ENCODE peak calls at places on chromosomes 5 and 9, in four cellular contexts. V is HCT116, S is kidney epithelial cell, D is GM12878. H is an unnamed sample.

GRCh38 chr9:10538073-10538472 is 74.7 kb downstream of the PTPRD start:
- DNase-seq in V (no peak), S (no peak), D (no peak), H (no peak)

GRCh38 chr5:76679231-76679630 is 36.7 kb upstream of the F2R start:
- DNase-seq in V (no peak), S (no peak), D (no peak), H (no peak)

GRCh38 chr9:88197781-88198345 is 59.6 kb upstream of the SPATA31C2 start:
- DNase-seq in V (no peak), S (no peak), D (no peak), H (no peak)

GRCh38 chr5:35920890-35921289 is 17.5 kb downstream of the CAPSL start:
- DNase-seq in V (no peak), S (no peak), D (no peak), H (no peak)

GRCh38 chr5:175746851-175747250 is 89.0 kb downstream of the HRH2 start:
- DNase-seq in V (peak), S (no peak), D (no peak), H (no peak)

GRCh38 chr9:14573319-14573718 is 119.9 kb downstream of the ZDHHC21 start:
- DNase-seq in V (no peak), S (no peak), D (no peak), H (no peak)

GRCh38 chr5:154112255-154112654 is 73.5 kb downstream of the MFAP3 start:
- DNase-seq in V (no peak), S (no peak), D (no peak), H (no peak)

GRCh38 chr5:4873656-4874055 is 266.5 kb upstream of the ADAMTS16 start:
- DNase-seq in V (no peak), S (peak), D (no peak), H (no peak)

GRCh38 chr5:58887721-58888409 is 305.0 kb downstream of the RAB3C start:
- DNase-seq in V (no peak), S (no peak), D (no peak), H (no peak)

GRCh38 chr5:960551-960950 is 48.1 kb upstream of the NKD2 start:
- DNase-seq in V (no peak), S (no peak), D (no peak), H (no peak)

GRCh38 chr9:136626066-136626725 is 36.5 kb upstream of the EGFL7 start:
- DNase-seq in V (no peak), S (no peak), D (no peak), H (peak)

GRCh38 chr5:93151896-93152295 is 429.1 kb downstream of the NR2F1-AS1 start:
- DNase-seq in V (no peak), S (no peak), D (no peak), H (no peak)

GRCh38 chr9:26292943-26293342 is 599.7 kb downstream of the CAAP1 start:
- DNase-seq in V (no peak), S (peak), D (no peak), H (no peak)

GRCh38 chr5:78618303-78618702 is 30.3 kb downstream of the LHFPL2 start:
- DNase-seq in V (no peak), S (no peak), D (no peak), H (no peak)

GRCh38 chr5:112848116-112848811 is 12.8 kb upstream of the SRP19 start:
- DNase-seq in V (peak), S (peak), D (peak), H (no peak)

GRCh38 chr5:74919487-74919886 is 53.3 kb upstream of the FAM169A start:
- DNase-seq in V (peak), S (no peak), D (no peak), H (no peak)

GRCh38 chr5:56126487-56127179 is 106.5 kb downstream of the ANKRD55 start:
- DNase-seq in V (no peak), S (no peak), D (no peak), H (no peak)

GRCh38 chr5:142363619-142363963 is 38.8 kb upstream of the SPRY4 start:
- DNase-seq in V (no peak), S (no peak), D (no peak), H (no peak)

GRCh38 chr5:76337949-76338589 is 65.0 kb upstream of the IQGAP2 start:
- DNase-seq in V (peak), S (peak), D (peak), H (peak)

GRCh38 chr9:121369595-121370265 is at the start of gene STOM:
- DNase-seq in V (no peak), S (no peak), D (no peak), H (peak)

GRCh38 chr5:126097881-126098280 is 325.3 kb upstream of the GRAMD2B start:
- DNase-seq in V (no peak), S (no peak), D (no peak), H (no peak)

GRCh38 chr5:165620394-165620793 is 2115.0 kb downstream of the MAT2B start:
- DNase-seq in V (no peak), S (no peak), D (no peak), H (no peak)

GRCh38 chr5:168991991-168992390 is 308.9 kb downstream of the SLIT3 start:
- DNase-seq in V (no peak), S (no peak), D (no peak), H (no peak)

GRCh38 chr9:87711857-87712800 is 13.8 kb upstream of the CTSL start:
- DNase-seq in V (no peak), S (peak), D (no peak), H (no peak)

GRCh38 chr5:12330993-12331588 is 426.8 kb upstream of the CTNND2 start:
- DNase-seq in V (no peak), S (no peak), D (no peak), H (no peak)

GRCh38 chr9:105438136-105438839 is 9.5 kb upstream of the FSD1L start:
- DNase-seq in V (no peak), S (peak), D (no peak), H (no peak)

GRCh38 chr5:9239071-9239470 is 306.8 kb downstream of the SEMA5A start:
- DNase-seq in V (no peak), S (no peak), D (no peak), H (no peak)

DNA sequence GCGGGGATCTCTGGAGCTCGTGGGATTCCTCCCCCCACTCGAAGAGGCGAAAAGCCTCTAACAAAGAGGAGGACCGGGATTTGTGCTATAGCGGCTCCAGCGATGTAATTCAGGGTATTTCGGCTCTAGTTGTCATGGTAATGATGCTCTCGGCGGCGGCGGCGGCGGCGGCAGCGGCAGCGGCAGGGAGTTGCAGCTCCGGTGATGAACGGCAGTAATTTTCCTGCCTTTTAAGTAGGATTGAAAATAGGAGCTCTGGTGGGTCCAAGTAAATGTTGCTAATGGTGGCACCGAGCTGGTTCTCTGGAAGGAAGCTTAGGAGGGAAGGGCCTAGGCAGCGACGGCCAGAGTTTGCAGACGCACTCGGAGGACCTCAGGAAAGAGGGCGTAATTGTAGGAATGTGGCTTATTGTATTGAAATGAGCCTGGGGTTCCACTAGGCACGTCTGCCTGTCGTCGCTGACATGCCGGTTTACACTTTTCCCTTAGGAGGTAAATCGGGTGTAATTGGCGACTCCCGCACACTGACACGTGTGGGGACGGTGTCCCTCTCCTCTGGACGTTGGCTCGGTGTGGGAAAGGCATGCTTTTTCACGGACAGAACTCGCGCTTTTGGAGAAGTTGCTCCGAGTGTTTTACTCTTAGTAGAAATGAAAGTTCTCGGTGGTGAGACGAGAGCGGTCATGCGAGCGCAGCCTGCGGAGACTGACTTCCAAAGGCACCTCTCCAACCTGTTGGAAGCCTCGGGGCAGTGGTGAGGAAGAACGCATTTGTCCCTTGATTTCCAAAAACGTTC is 1.1 kb downstream of the NR4A3 start:
- DNase-seq in V (no peak), S (no peak), D (no peak), H (peak)
- TF ChIP-seq CTCF in V (no peak), S (no peak), D (no peak), H (no peak)

GRCh38 chr9:96686638-96687335 is 31.7 kb upstream of the PRXL2C start:
- DNase-seq in V (no peak), S (peak), D (no peak), H (peak)
- TF ChIP-seq CTCF in V (no peak), S (peak), D (peak), H (peak)

GRCh38 chr9:90836396-90837080 is 34.9 kb downstream of the SYK start:
- DNase-seq in V (no peak), S (no peak), D (no peak), H (no peak)

GRCh38 chr9:90839183-90839582 is 37.6 kb downstream of the SYK start:
- DNase-seq in V (no peak), S (no peak), D (no peak), H (no peak)

GRCh38 chr9:90838098-90838497 is 36.5 kb downstream of the SYK start:
- DNase-seq in V (no peak), S (no peak), D (no peak), H (no peak)

GRCh38 chr9:90841213-90841612 is 39.6 kb downstream of the SYK start:
- DNase-seq in V (no peak), S (no peak), D (no peak), H (no peak)

DNA sequence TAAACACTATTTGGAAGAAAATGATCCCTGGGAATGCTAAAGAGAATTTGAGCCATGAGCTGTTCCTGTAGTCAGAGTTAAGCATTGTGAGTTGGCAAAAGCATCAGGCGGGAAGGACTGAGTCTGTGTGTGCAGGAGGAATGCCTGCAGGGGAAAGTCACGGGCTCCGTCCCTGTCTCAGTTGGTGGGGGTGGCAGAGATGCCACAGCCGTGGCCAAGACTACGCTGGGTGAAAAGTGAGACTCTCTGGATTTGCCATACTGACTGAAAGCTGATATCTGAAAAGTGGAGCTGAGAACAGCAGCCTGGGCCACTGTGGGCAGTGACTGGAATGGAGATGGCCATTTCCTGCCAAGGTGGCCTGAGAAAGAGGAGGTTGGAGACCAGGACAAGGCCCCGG is 37.1 kb downstream of the SYK start:
- DNase-seq in V (no peak), S (no peak), D (no peak), H (no peak)
- TF ChIP-seq CTCF in V (no peak), S (no peak), D (no peak), H (no peak)

GRCh38 chr5:73499756-73500155 is 1.5 kb downstream of the BTF3 start:
- DNase-seq in V (no peak), S (no peak), D (no peak), H (no peak)

GRCh38 chr5:73497537-73498056 is 645 bp upstream of the BTF3 start:
- DNase-seq in V (no peak), S (no peak), D (no peak), H (no peak)

GRCh38 chr5:73499187-73499586 is 945 bp downstream of the BTF3 start:
- DNase-seq in V (no peak), S (no peak), D (no peak), H (no peak)

GRCh38 chr5:73496984-73497457 is 1.2 kb upstream of the BTF3 start:
- DNase-seq in V (peak), S (peak), D (no peak), H (no peak)

DNA sequence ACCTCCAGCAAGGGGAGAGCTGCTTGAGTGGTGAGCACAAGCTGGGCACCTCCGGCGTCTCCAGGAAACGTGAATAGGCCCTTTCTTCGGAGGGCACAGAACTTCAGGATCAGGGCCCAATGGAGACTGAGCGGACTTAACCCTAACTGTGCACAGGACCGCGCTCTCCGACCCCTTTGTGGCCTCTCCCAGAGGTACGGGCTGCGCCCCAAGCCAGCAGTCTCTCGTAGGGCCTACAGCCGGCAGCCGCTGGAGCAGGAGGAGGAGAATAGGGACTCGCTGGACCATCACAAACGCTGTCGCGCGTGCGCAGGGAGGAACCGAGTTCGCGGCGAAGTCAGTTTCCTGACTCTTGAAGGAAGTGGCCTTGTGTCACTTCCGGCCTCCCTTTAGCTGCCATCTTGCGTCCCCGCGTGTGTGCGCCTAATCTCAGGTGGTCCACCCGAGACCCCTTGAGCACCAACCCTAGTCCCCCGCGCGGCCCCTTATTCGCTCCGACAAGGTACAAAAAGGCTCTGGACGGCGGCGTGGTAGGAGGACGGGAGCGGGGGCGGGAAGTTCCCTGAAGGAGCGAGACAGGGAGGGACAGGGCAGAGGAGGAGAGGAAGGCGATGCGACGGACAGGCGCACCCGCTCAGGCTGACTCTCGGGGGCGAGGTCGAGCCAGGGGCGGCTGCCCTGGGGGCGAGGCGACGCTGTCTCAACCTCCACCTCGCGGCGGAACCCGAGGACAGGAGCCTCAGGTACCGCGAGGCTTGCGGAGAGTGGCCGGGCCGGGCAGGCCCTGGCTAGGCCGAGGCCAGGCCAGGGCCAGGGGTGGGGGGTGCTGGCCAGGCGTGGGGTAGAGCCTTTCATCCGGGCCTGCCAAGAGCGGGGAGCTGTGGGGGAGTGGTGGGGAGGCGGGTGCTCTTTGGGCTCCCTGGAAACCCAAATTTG is at the start of gene BTF3:
- DNase-seq in V (peak), S (peak), D (peak), H (peak)
- TF ChIP-seq CTCF in V (no peak), S (no peak), D (no peak), H (no peak)

GRCh38 chr5:10301842-10302610 is 5.7 kb downstream of the CMBL start:
- DNase-seq in V (no peak), S (no peak), D (no peak), H (peak)
- TF ChIP-seq CTCF in V (no peak), S (no peak), D (no peak), H (no peak)